ENCODE peak calls at places on chromosomes 12 and 14, in nine cellular contexts. V is GF-D8; N is endothelial cell; Y is fibroblast of the conjunctiva; Q is astrocyte; P is substantia nigra; C is GM12892; O is aorta; X is activated CD8-positive, alpha-beta memory T cell treated with anti-CD3 and anti-CD28 coated beads, Interleukin-2, amount 50 U/mL, for 48 hours. I is an unnamed sample.

GRCh38 chr12:100234166-100234565 is 32.7 kb downstream of the DEPDC4 start:
- DNase-seq in C (no peak), N (no peak), Q (peak; percentile 35), O (no peak), Y (peak; percentile 14), V (no peak), P (no peak), X (no peak), I (peak; percentile 36)

GRCh38 chr12:4849024-4849594 is 60.6 kb upstream of the KCNA1 start:
- DNase-seq in V (no peak), N (no peak), P (no peak), C (no peak), Y (peak; percentile 24), X (no peak), O (no peak), Q (peak; percentile 11), I (peak; percentile 30)

GRCh38 chr12:42933461-42934081 is 344.0 kb upstream of the PRICKLE1 start:
- DNase-seq in V (no peak), N (no peak), Y (no peak), C (no peak), P (no peak), Q (peak; percentile 34), X (no peak), O (no peak), I (no peak)

GRCh38 chr14:78029471-78030372 is 140.5 kb upstream of the NRXN3 start:
- DNase-seq in X (no peak), P (no peak), V (no peak), N (no peak), C (no peak), O (no peak), Q (no peak), Y (no peak), I (no peak)

GRCh38 chr12:18700254-18700653 is 37.6 kb downstream of the PLCZ1 start:
- DNase-seq in V (no peak), Y (peak; percentile 94), C (no peak), N (no peak), O (peak; percentile 40), Q (peak; percentile 92), P (no peak), X (no peak), I (peak; percentile 62)

GRCh38 chr14:76169776-76170175 is 18.1 kb downstream of the GPATCH2L start:
- DNase-seq in O (no peak), P (no peak), N (no peak), Y (no peak), X (no peak), C (no peak), Q (no peak), V (no peak), I (no peak)

GRCh38 chr14:96225745-96226151 is 21.1 kb downstream of the BDKRB2 start:
- DNase-seq in N (peak; percentile 33), V (no peak), Y (no peak), O (no peak), C (no peak), X (no peak), Q (peak; percentile 81), P (no peak), I (peak; percentile 17)

GRCh38 chr12:50441763-50442162 is 41.1 kb downstream of the LARP4 start:
- DNase-seq in Y (no peak), P (no peak), V (no peak), Q (no peak), O (no peak), N (no peak), C (no peak), X (no peak), I (no peak)

GRCh38 chr14:103401223-103402214 is 16.3 kb downstream of the MARK3 start:
- DNase-seq in V (no peak), N (no peak), Q (peak; percentile 86), X (no peak), O (no peak), P (no peak), Y (peak; percentile 46), C (no peak), I (peak; percentile 90)

GRCh38 chr12:64779349-64779974 is 20.3 kb upstream of the GNS start:
- DNase-seq in Y (no peak), V (no peak), N (no peak), P (no peak), C (no peak), Q (no peak), O (no peak), X (no peak), I (no peak)

GRCh38 chr12:630656-631632 is 32.3 kb downstream of the NINJ2 start:
- DNase-seq in X (peak; percentile 81), O (no peak), Q (no peak), P (no peak), V (no peak), Y (no peak), C (peak; percentile 79), N (no peak), I (no peak)

GRCh38 chr12:56222531-56222895 is 791 bp upstream of the RNF41 start:
- DNase-seq in V (peak; percentile 33), N (no peak), C (no peak), Y (no peak), O (no peak), Q (no peak), P (no peak), X (no peak), I (no peak)

GRCh38 chr12:92719674-92720073 is 16.9 kb downstream of the PLEKHG7 start:
- DNase-seq in Y (no peak), P (no peak), O (peak; percentile 46), V (no peak), C (no peak), N (no peak), X (no peak), Q (peak; percentile 53), I (peak; percentile 42)

GRCh38 chr12:53869500-53869899 is 69.1 kb upstream of the HOXC13 start:
- DNase-seq in Y (no peak), V (no peak), O (no peak), C (no peak), X (no peak), Q (no peak), P (no peak), N (no peak), I (no peak)

GRCh38 chr12:9758119-9758518 is 2.6 kb downstream of the CD69 start:
- DNase-seq in Y (no peak), P (no peak), C (no peak), N (no peak), V (no peak), O (no peak), Q (no peak), X (no peak), I (no peak)

GRCh38 chr12:92952394-92952793 is 23.3 kb upstream of the EEA1 start:
- DNase-seq in Q (no peak), V (no peak), N (no peak), P (no peak), C (no peak), Y (no peak), X (no peak), O (no peak), I (no peak)

GRCh38 chr14:22614240-22614799 is 16.2 kb downstream of the ABHD4 start:
- DNase-seq in O (peak; percentile 63), Q (peak; percentile 99), P (no peak), Y (peak; percentile 14), V (no peak), N (no peak), X (no peak), C (no peak), I (peak; percentile 97)

GRCh38 chr14:70140614-70141013 is 48.1 kb downstream of the SLC8A3 start:
- DNase-seq in C (no peak), N (no peak), Q (no peak), V (no peak), O (no peak), X (no peak), Y (no peak), P (no peak), I (no peak)

GRCh38 chr12:7933255-7933726 is 2.7 kb downstream of the SLC2A3 start:
- DNase-seq in P (peak; percentile 3), X (peak; percentile 83), Y (peak; percentile 95), Q (peak; percentile 93), N (peak; percentile 70), C (peak; percentile 71), O (peak; percentile 73), V (peak; percentile 86), I (peak; percentile 96)

GRCh38 chr12:100348657-100349454 is 8.0 kb upstream of the SLC17A8 start:
- DNase-seq in V (no peak), Y (peak; percentile 16), X (no peak), N (no peak), Q (peak; percentile 4), C (no peak), O (no peak), P (no peak), I (peak; percentile 42)

GRCh38 chr14:51395361-51395849 is 155.4 kb downstream of the TMX1 start:
- DNase-seq in Q (peak; percentile 81), X (no peak), N (peak; percentile 29), C (no peak), O (peak; percentile 51), P (no peak), Y (peak; percentile 78), V (no peak), I (peak; percentile 84)

GRCh38 chr14:74671789-74672188 is 41.1 kb downstream of the AREL1 start:
- DNase-seq in V (no peak), O (no peak), N (no peak), X (no peak), C (no peak), Y (no peak), Q (peak; percentile 81), P (no peak), I (peak; percentile 84)

GRCh38 chr12:58176296-58176869 is 235.0 kb downstream of the ATP23 start:
- DNase-seq in X (no peak), C (no peak), P (no peak), N (peak; percentile 49), Q (peak; percentile 3), O (no peak), Y (peak; percentile 3), V (no peak), I (peak; percentile 60)

GRCh38 chr14:30223966-30224365 is 296.3 kb upstream of the PRKD1 start:
- DNase-seq in V (no peak), Y (no peak), P (no peak), X (no peak), C (no peak), N (no peak), O (peak; percentile 74), Q (no peak), I (no peak)

GRCh38 chr12:116138380-116138779 is 139.1 kb downstream of the MED13L start:
- DNase-seq in C (no peak), P (no peak), Y (no peak), N (no peak), Q (peak; percentile 75), O (no peak), V (no peak), X (no peak), I (no peak)

GRCh38 chr12:126926023-126926600 is 1340.9 kb upstream of the TMEM132C start:
- DNase-seq in O (no peak), C (no peak), P (no peak), X (no peak), N (no peak), Q (no peak), Y (no peak), V (no peak), I (no peak)

GRCh38 chr12:110039085-110039807 is 9.1 kb downstream of the C12orf76 start:
- DNase-seq in X (no peak), O (no peak), N (peak; percentile 10), P (no peak), Y (peak; percentile 72), Q (peak; percentile 94), V (no peak), C (no peak), I (peak; percentile 97)

GRCh38 chr12:102702447-102703114 is 214.5 kb downstream of the PAH start:
- DNase-seq in N (peak; percentile 44), V (no peak), P (peak; percentile 1), Q (peak; percentile 22), Y (peak; percentile 30), C (peak; percentile 25), O (peak; percentile 49), X (peak; percentile 54), I (peak; percentile 42)

GRCh38 chr14:104876251-104876699 is 11.2 kb downstream of the CEP170B start:
- DNase-seq in X (peak; percentile 79), Q (no peak), P (no peak), C (no peak), O (no peak), N (peak; percentile 40), V (no peak), Y (no peak), I (peak; percentile 38)

GRCh38 chr12:132397934-132398385 is 68.6 kb upstream of the GALNT9 start:
- DNase-seq in Q (no peak), O (peak; percentile 39), C (no peak), V (no peak), N (no peak), P (no peak), Y (no peak), X (no peak), I (no peak)

GRCh38 chr12:57085999-57086950 is 2.6 kb upstream of the NAB2 start:
- DNase-seq in V (peak; percentile 59), C (no peak), P (no peak), O (peak; percentile 74), Q (peak; percentile 62), Y (peak; percentile 83), N (peak; percentile 55), X (peak; percentile 76), I (peak; percentile 76)

I was measured in iris pigment epithelial cell.